ENCODE peak calls at places on chromosomes 13 and 19, in five cellular contexts. M is uterus, D is thoracic aorta, F is progenitor cell of endocrine pancreas, A is AG04450. K is an unnamed sample.

GRCh38 chr19:15303105-15303780 is 29.1 kb downstream of the BRD4 start:
- DNase-seq in A (no peak), M (no peak), F (no peak), D (no peak), K (no peak)

GRCh38 chr19:18291590-18292459 is 10.4 kb upstream of the JUND start:
- DNase-seq in A (no peak), F (no peak), M (peak; percentile 94), D (peak; percentile 66), K (peak; percentile 70)

GRCh38 chr13:100357764-100358163 is 230.8 kb downstream of the GGACT start:
- DNase-seq in D (no peak), M (no peak), A (no peak), F (no peak), K (no peak)

GRCh38 chr13:106095406-106095805 is 440.1 kb downstream of the EFNB2 start:
- DNase-seq in A (no peak), D (no peak), M (no peak), F (no peak), K (peak; percentile 36)

GRCh38 chr19:4636151-4636717 is 3.1 kb upstream of the TNFAIP8L1 start:
- DNase-seq in A (no peak), F (peak; percentile 81), D (no peak), M (peak; percentile 66), K (peak; percentile 49)

GRCh38 chr19:6539514-6539913 is 8.7 kb downstream of the TNFSF9 start:
- DNase-seq in D (no peak), F (no peak), M (no peak), A (no peak), K (no peak)

GRCh38 chr13:36712785-36713184 is 39.0 kb downstream of the SERTM1 start:
- DNase-seq in F (no peak), A (peak; percentile 2), D (no peak), M (peak; percentile 63), K (no peak)

GRCh38 chr19:51096473-51097165 is 11.6 kb downstream of the CTU1 start:
- DNase-seq in M (no peak), F (no peak), A (no peak), D (no peak), K (peak; percentile 11)

GRCh38 chr19:34041922-34042521 is 130.3 kb upstream of the LSM14A start:
- DNase-seq in M (peak; percentile 31), A (no peak), F (peak; percentile 56), D (peak; percentile 9), K (peak; percentile 68)

GRCh38 chr13:114101325-114101821 is 31.1 kb downstream of the RASA3 start:
- DNase-seq in D (no peak), F (no peak), M (peak; percentile 41), A (no peak), K (no peak)

GRCh38 chr19:18484992-18485391 is 36.9 kb downstream of the ELL start:
- DNase-seq in M (no peak), A (no peak), F (no peak), D (no peak), K (no peak)

GRCh38 chr19:843180-843835 is 2.5 kb downstream of the PRTN3 start:
- DNase-seq in F (no peak), M (no peak), A (no peak), D (no peak), K (peak; percentile 33)
- TF ChIP-seq CTCF in F (peak; percentile 28), M (no peak), A (peak; percentile 5), D (no peak), K (no peak)

GRCh38 chr19:32318884-32319520 is 26.4 kb upstream of the ZNF507 start:
- DNase-seq in A (no peak), D (no peak), M (no peak), F (no peak), K (peak; percentile 21)
- TF ChIP-seq CTCF in A (no peak), D (no peak), M (no peak), F (no peak), K (no peak)

GRCh38 chr19:17235618-17236413 is 9.8 kb downstream of the OCEL1 start:
- DNase-seq in M (peak; percentile 72), D (no peak), F (peak; percentile 48), A (peak; percentile 36), K (peak; percentile 37)
- TF ChIP-seq CTCF in M (peak; percentile 49), D (peak; percentile 50), F (peak; percentile 54), A (peak; percentile 41), K (peak; percentile 20)

GRCh38 chr13:27556109-27556508 is 64.2 kb downstream of the LNX2 start:
- DNase-seq in D (no peak), F (no peak), M (no peak), A (no peak), K (peak; percentile 83)
- TF ChIP-seq CTCF in D (no peak), F (no peak), M (no peak), A (peak; percentile 19), K (peak; percentile 10)

DNA sequence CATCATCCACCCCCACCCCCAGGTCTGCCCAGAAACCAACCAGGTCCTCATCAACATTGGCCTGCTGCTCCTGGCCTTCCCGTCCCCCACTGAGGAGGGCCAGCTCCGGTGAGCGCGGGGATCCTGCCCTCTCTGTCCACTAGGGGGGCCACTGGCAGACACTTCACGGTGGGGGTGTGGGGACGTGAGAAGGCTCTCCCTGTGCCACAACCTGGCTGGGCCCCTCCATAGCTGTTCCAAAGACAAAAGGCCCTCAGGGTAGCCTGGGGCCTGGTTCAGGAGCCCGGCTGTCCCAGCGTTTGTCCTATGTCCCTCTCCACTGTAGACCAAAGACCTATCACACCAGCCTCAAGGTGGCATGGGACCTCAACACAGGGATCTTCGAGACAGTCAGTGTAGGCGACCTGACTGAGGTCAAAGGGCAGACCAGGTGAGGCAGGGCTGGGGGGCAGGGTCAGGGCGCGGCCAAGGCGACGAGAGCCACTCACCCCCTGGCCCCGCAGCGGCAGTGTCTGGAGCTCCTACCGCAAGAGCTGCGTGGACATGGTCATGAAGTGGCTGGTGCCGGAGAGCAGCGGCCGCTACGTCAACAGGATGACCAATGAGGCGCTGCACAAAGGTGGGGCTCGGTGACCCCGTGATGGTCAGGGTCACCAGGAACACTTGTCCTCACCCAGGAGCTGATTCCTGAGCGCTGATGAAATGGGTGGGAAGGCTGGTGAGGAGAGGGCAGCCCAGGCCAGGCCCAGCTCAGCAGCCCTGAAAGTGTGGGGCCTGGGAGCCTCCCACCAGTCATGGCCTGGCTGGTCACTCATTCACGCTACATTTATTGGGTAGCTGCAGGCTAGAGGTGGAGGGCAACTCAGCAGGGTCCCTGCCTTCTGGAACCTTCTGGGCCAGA is 7.9 kb downstream of the DCAF15 start:
- DNase-seq in A (no peak), M (no peak), D (no peak), F (no peak), K (no peak)
- TF ChIP-seq CTCF in A (peak; percentile 30), M (no peak), D (no peak), F (peak; percentile 34), K (peak; percentile 11)

GRCh38 chr19:35306473-35307246 is 14.7 kb downstream of the MAG start:
- DNase-seq in A (no peak), D (no peak), M (no peak), F (no peak), K (peak; percentile 24)
- TF ChIP-seq CTCF in A (peak; percentile 8), D (no peak), M (no peak), F (peak; percentile 45), K (no peak)

DNA sequence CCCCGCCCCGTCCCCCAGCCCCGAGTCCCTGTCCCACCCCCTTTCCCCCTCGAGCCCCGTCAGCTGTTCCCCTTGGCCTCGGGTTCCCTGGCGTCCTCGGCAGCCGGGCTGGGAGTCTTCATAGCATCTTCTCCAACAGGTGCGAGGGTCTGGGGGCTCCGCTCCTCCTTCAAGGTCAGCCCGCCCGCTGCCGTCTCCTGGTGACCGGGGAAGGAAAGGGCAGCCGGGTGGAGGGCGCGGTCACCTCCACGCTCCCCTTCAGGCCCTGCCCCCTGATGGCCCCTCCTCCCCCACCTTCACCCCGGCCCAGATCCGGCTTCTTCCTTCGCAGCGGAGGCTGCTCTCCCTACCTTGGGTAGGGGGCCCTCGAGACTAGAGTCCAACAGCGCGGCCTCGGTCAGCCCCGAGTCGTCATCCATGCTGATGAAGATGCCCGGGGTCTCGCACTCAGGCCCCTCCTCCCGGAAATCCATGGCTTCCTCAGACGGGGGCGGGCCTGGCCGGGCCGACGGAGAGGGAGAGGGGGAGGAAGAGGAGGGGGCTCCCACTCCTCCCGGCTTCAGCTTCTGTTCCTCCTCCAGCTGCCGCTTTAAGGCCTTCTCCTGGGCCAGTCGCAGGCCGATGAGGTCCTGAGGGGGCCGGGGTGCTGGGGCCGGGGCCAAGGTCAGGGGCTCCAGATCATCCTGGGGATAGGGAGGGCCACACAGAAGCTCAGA is 551 bp upstream of the RSPH6A start:
- DNase-seq in A (no peak), F (peak; percentile 53), M (no peak), D (no peak), K (no peak)
- TF ChIP-seq CTCF in A (no peak), F (no peak), M (no peak), D (no peak), K (no peak)

DNA sequence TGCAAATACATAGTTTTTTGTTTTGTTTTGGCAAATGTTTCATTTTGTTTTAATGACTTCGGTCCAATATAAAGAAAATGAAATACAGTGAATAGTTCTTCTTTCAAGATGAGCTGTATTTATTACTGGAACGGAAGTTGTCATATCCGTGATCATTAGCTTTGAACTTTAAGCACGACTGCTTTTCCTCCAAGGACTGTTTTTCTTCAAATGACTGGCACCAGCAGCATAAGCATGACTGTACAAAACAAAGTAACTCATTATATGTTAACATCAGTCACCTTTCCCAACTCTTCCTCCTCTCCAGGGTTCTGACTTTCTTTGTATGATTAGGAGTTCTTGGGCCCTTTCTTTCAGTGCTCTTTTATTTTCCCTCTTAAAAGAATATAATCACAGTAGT is 20.5 kb downstream of the EDNRB start:
- DNase-seq in D (no peak), A (no peak), M (no peak), F (no peak), K (no peak)
- TF ChIP-seq CTCF in D (no peak), A (no peak), M (no peak), F (no peak), K (no peak)

GRCh38 chr13:70098669-70099068 is 9.0 kb upstream of the ATXN8OS start:
- DNase-seq in A (no peak), D (no peak), F (no peak), M (no peak), K (peak; percentile 8)
- TF ChIP-seq CTCF in A (no peak), D (no peak), F (peak; percentile 60), M (no peak), K (peak; percentile 47)

K was measured in MCF 10A.